ENCODE peak calls at places on chromosomes 5 and 9, in nine cellular contexts. R, I, G, Q, B, C, L, X and U are unnamed samples.

GRCh38 chr5:137575847-137576246 is 76.7 kb upstream of the SPOCK1 start:
- DNase-seq in L (peak), Q (no peak), B (no peak), R (no peak), G (no peak), X (no peak), I (no peak), C (no peak), U (no peak)

GRCh38 chr9:86856259-86856658 is 91.0 kb downstream of the GAS1 start:
- DNase-seq in I (no peak), R (no peak), Q (no peak), C (no peak), G (no peak), L (no peak), X (no peak), B (peak), U (no peak)

GRCh38 chr5:127585661-127586060 is 63.2 kb upstream of the CTXN3 start:
- DNase-seq in Q (no peak), R (no peak), C (no peak), I (no peak), L (no peak), X (no peak), B (no peak), G (no peak), U (no peak)

GRCh38 chr9:113673726-113674125 is 202.4 kb upstream of the ZNF618 start:
- DNase-seq in I (no peak), R (no peak), L (peak), X (no peak), B (no peak), C (no peak), G (no peak), Q (no peak), U (no peak)

GRCh38 chr5:108818613-108819272 is 71.0 kb downstream of the FER start:
- DNase-seq in G (no peak), Q (no peak), X (no peak), R (no peak), B (no peak), I (no peak), L (peak), C (no peak), U (no peak)

GRCh38 chr5:122053181-122054109 is 24.6 kb downstream of the LOX start:
- DNase-seq in L (peak), C (no peak), B (no peak), G (no peak), Q (no peak), X (no peak), I (peak), R (peak), U (no peak)

GRCh38 chr5:116234681-116235080 is 149.9 kb downstream of the COMMD10 start:
- DNase-seq in C (no peak), G (no peak), I (no peak), B (no peak), L (no peak), Q (no peak), R (no peak), X (no peak), U (no peak)

GRCh38 chr5:10768304-10768899 is 7.4 kb upstream of the DAP start:
- DNase-seq in Q (no peak), R (no peak), G (no peak), X (no peak), I (no peak), B (no peak), L (no peak), C (no peak), U (no peak)

GRCh38 chr9:14395300-14396082 is 81.5 kb upstream of the NFIB start:
- DNase-seq in B (no peak), I (peak), C (no peak), G (no peak), Q (no peak), X (no peak), L (no peak), R (peak), U (no peak)

GRCh38 chr9:8262625-8263622 is 463.3 kb upstream of the DMAC1 start:
- DNase-seq in R (peak), I (no peak), B (no peak), Q (no peak), X (peak), G (no peak), C (no peak), L (no peak), U (no peak)

GRCh38 chr5:135319928-135320606 is 79.0 kb downstream of the MACROH2A1 start:
- DNase-seq in R (no peak), C (peak), L (no peak), B (peak), G (no peak), I (peak), X (no peak), Q (peak), U (no peak)

GRCh38 chr5:115735108-115735998 is 81.1 kb downstream of the CDO1 start:
- DNase-seq in G (no peak), Q (no peak), R (no peak), B (no peak), L (no peak), I (no peak), X (no peak), C (no peak), U (no peak)

GRCh38 chr5:162209005-162209605 is 141.5 kb downstream of the GABRG2 start:
- DNase-seq in X (peak), Q (peak), R (no peak), I (no peak), B (peak), L (peak), G (no peak), C (peak), U (peak)

GRCh38 chr9:96344458-96345180 is 38.9 kb downstream of the SLC35D2 start:
- DNase-seq in B (peak), C (no peak), G (peak), I (no peak), X (peak), Q (peak), R (peak), L (peak), U (no peak)

GRCh38 chr5:148458036-148458888 is 74.5 kb downstream of the FBXO38 start:
- DNase-seq in Q (no peak), B (no peak), G (no peak), X (no peak), R (no peak), L (no peak), C (no peak), I (no peak), U (no peak)

GRCh38 chr5:45521067-45521466 is 175.1 kb downstream of the HCN1 start:
- DNase-seq in I (no peak), X (peak), Q (peak), C (no peak), R (peak), L (no peak), B (peak), G (no peak), U (peak)

GRCh38 chr9:114424126-114424525 is 36.3 kb upstream of the AKNA start:
- DNase-seq in C (no peak), I (peak), R (no peak), Q (no peak), B (no peak), L (no peak), X (no peak), G (no peak), U (no peak)

GRCh38 chr9:114995681-114996221 is 65.4 kb upstream of the TNFSF8 start:
- DNase-seq in X (no peak), Q (no peak), R (peak), C (peak), B (no peak), I (no peak), L (no peak), G (no peak), U (peak)

GRCh38 chr9:3980771-3981170 is 319.1 kb downstream of the GLIS3 start:
- DNase-seq in G (no peak), Q (no peak), X (no peak), B (no peak), I (no peak), R (no peak), L (peak), C (no peak), U (no peak)

GRCh38 chr5:104734046-104734445 is 1171.5 kb upstream of the NUDT12 start:
- DNase-seq in G (no peak), L (no peak), R (no peak), X (no peak), B (no peak), I (no peak), C (no peak), Q (no peak), U (no peak)

GRCh38 chr5:116553366-116553765 is 21.3 kb downstream of the SEMA6A start:
- DNase-seq in B (no peak), R (no peak), C (no peak), G (no peak), L (no peak), Q (no peak), X (no peak), I (no peak), U (no peak)

GRCh38 chr9:129323376-129323998 is 145.4 kb upstream of the IER5L start:
- DNase-seq in L (peak), Q (no peak), R (peak), C (no peak), G (peak), I (peak), B (no peak), X (no peak), U (no peak)

GRCh38 chr9:75088646-75089368 is 493 bp downstream of the OSTF1 start:
- DNase-seq in X (peak), C (peak), Q (peak), B (peak), G (no peak), R (peak), L (peak), I (peak), U (peak)

GRCh38 chr5:173204185-173204979 is 30.6 kb downstream of the NKX2-5 start:
- DNase-seq in X (peak), Q (no peak), B (no peak), G (no peak), I (no peak), C (no peak), L (peak), R (no peak), U (no peak)

GRCh38 chr5:87729786-87730185 is 317.1 kb upstream of the CCNH start:
- DNase-seq in C (no peak), X (no peak), R (no peak), L (no peak), B (no peak), Q (no peak), I (no peak), G (no peak), U (no peak)

GRCh38 chr9:97703437-97704326 is 6.5 kb upstream of the XPA start:
- DNase-seq in R (no peak), I (no peak), G (no peak), L (peak), C (no peak), B (no peak), Q (no peak), X (peak), U (no peak)

GRCh38 chr9:20570756-20571155 is 51.5 kb downstream of the MLLT3 start:
- DNase-seq in X (no peak), G (no peak), L (peak), R (no peak), Q (no peak), B (no peak), C (no peak), I (no peak), U (no peak)

GRCh38 chr5:80231243-80231642 is 24.6 kb downstream of the SERINC5 start:
- DNase-seq in I (no peak), Q (no peak), B (no peak), R (no peak), L (peak), G (no peak), X (no peak), C (no peak), U (no peak)

GRCh38 chr5:148193202-148193601 is 9.6 kb upstream of the SPINK6 start:
- DNase-seq in X (no peak), L (no peak), B (no peak), C (no peak), Q (no peak), I (no peak), R (no peak), G (no peak), U (no peak)

GRCh38 chr9:107480386-107480789 is 9.2 kb downstream of the KLF4 start:
- DNase-seq in B (no peak), X (peak), R (no peak), I (no peak), Q (no peak), G (peak), L (peak), C (no peak), U (no peak)

GRCh38 chr5:399296-400281 is 43.4 kb upstream of the EXOC3 start:
- DNase-seq in I (peak), Q (peak), G (peak), X (peak), L (peak), R (peak), C (peak), B (peak), U (peak)

GRCh38 chr9:130320697-130321080 is 55.1 kb downstream of the HMCN2 start:
- DNase-seq in G (no peak), Q (peak), X (no peak), L (no peak), I (no peak), R (no peak), C (no peak), B (peak), U (no peak)

GRCh38 chr5:3607541-3608147 is 12.0 kb downstream of the IRX1 start:
- DNase-seq in I (peak), G (no peak), B (no peak), C (no peak), Q (no peak), L (no peak), X (no peak), R (no peak), U (no peak)

GRCh38 chr9:133990366-133991210 is 1.5 kb downstream of the VAV2 start:
- DNase-seq in X (peak), I (peak), R (no peak), C (peak), L (peak), G (no peak), Q (peak), B (no peak), U (peak)

DNA sequence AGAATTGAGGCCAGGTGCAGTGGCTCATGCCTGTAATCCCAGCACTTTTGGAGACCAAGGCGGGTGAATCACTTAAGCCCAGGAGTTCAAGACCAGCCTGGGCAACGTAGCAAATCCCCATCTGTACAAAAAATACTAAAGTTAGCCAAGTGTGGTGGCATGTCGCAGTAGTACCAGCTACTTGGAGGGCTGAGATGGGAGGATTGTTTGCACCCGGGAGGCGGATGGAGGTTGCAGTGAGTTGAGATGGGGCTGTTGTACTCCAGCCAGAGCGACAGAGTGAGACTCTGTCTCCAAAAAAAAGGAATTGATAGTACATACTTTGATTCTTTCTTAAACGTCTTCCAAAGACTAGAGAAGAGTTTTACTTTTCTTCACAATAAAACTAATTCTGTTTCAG is 132.1 kb upstream of the GRHPR start:
- DNase-seq in X (no peak), G (no peak), C (no peak), Q (no peak), L (no peak), I (no peak), R (no peak), B (no peak), U (no peak)
- H3K27ac ChIP-seq in X (no peak), G (no peak), C (no peak), Q (no peak), L (peak), I (peak), R (no peak), B (no peak), U (no peak)

GRCh38 chr5:42951169-42951846 is 88.8 kb downstream of the ANXA2R start:
- DNase-seq in X (no peak), L (peak), I (peak), R (peak), Q (no peak), B (no peak), C (peak), G (no peak), U (peak)

GRCh38 chr5:42950466-42951168 is 89.5 kb downstream of the ANXA2R start:
- DNase-seq in X (no peak), R (peak), G (peak), Q (no peak), B (peak), C (peak), I (no peak), L (peak), U (peak)

GRCh38 chr5:42950091-42950465 is 90.0 kb downstream of the ANXA2R start:
- DNase-seq in G (no peak), X (no peak), I (no peak), C (no peak), R (no peak), L (no peak), Q (no peak), B (no peak), U (no peak)

GRCh38 chr5:42949348-42950090 is 90.6 kb downstream of the ANXA2R start:
- DNase-seq in X (no peak), Q (peak), R (peak), L (peak), B (no peak), C (peak), I (peak), G (no peak), U (no peak)

DNA sequence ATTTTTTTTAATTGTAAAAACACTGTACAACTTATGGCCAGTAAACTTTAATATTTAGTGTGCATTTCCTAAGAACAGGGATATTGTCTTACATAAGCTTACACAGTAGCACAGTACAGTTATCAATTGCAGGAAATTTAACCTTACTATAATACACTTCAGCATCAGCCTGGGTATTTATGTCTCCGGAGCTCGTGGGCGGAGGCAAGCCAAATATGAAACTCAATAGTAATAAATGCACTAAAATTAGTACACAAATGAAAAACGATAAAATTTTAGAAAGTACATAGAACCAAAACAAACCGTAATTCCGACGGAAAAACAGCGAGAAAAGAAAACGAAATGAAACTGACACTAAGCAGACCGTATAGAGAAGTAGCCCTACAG is 91.2 kb downstream of the ANXA2R start:
- DNase-seq in G (no peak), R (no peak), X (no peak), Q (no peak), I (no peak), B (no peak), C (no peak), L (peak), U (no peak)
- H3K27ac ChIP-seq in G (no peak), R (peak), X (no peak), Q (no peak), I (peak), B (no peak), C (no peak), L (peak), U (no peak)

GRCh38 chr9:77587036-77587435 is 61.1 kb downstream of the GNA14 start:
- DNase-seq in X (no peak), C (no peak), Q (no peak), B (no peak), I (no peak), G (no peak), R (no peak), L (no peak), U (no peak)

GRCh38 chr9:77587851-77588250 is 60.3 kb downstream of the GNA14 start:
- DNase-seq in G (no peak), R (no peak), Q (no peak), C (no peak), X (no peak), I (no peak), L (no peak), B (no peak), U (no peak)

GRCh38 chr9:77588319-77588937 is 59.7 kb downstream of the GNA14 start:
- DNase-seq in B (no peak), R (no peak), X (peak), I (no peak), G (no peak), Q (no peak), L (peak), C (no peak), U (no peak)

GRCh38 chr9:77585335-77585786 is 62.8 kb downstream of the GNA14 start:
- DNase-seq in C (no peak), X (no peak), R (no peak), B (peak), L (no peak), Q (no peak), G (no peak), I (no peak), U (no peak)

DNA sequence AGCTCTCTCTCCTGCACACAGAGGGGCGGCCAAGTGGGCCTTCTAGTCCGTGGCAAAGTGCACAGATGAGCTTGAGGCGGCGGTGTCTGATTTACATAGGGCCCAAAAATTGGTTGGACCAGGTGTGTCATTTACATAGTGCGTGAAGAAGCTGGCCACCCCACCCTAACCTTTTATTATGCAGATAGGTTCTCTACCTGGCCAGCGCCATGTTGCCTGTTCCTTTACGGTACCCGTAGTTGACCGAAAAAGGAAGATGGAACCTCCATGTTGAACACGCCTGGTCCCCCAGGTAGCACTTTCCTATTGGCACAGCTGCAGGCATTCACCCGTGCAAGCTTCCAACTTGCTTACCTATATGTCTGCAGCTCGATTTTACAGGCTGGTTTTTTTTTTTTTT is 61.5 kb downstream of the GNA14 start:
- DNase-seq in L (no peak), G (no peak), C (no peak), I (no peak), B (no peak), R (no peak), X (no peak), Q (no peak), U (no peak)
- H3K27ac ChIP-seq in L (no peak), G (no peak), C (no peak), I (no peak), B (no peak), R (no peak), X (no peak), Q (no peak), U (no peak)

DNA sequence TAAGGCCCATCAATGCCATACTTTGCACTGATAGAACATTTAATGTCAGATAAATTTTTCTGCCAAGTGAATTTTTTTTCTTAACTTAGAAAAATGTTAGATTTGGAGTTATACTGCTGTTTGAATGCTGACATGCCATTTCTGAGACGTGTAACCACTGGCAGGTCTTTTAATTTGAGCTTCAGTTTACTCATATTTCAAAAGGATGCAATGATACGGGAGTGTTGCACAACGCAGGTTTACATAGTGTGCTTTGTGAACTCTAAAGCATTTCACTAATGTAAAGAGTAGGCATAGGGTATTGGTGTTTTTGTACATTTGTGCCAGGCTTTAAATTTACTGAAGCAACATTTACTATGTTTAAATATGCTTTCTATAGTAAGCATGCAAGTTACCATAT is 4.2 kb downstream of the ZBTB43 start:
- DNase-seq in G (no peak), B (no peak), I (no peak), X (no peak), C (no peak), Q (no peak), R (no peak), L (peak), U (no peak)
- H3K27ac ChIP-seq in G (no peak), B (no peak), I (no peak), X (no peak), C (no peak), Q (no peak), R (no peak), L (peak), U (no peak)

GRCh38 chr9:120411862-120412424 is 168.0 kb downstream of the CDK5RAP2 start:
- DNase-seq in I (no peak), Q (no peak), B (no peak), C (no peak), G (no peak), R (no peak), X (no peak), L (no peak), U (no peak)
- H3K27ac ChIP-seq in I (no peak), Q (no peak), B (peak), C (no peak), G (no peak), R (peak), X (peak), L (peak), U (no peak)

GRCh38 chr9:92665836-92666235 is 4.1 kb downstream of the IPPK start:
- DNase-seq in L (no peak), X (no peak), I (no peak), C (no peak), R (no peak), G (no peak), B (no peak), Q (no peak), U (no peak)
- H3K27ac ChIP-seq in L (peak), X (no peak), I (no peak), C (no peak), R (no peak), G (no peak), B (no peak), Q (no peak), U (no peak)